ENCODE peak calls at places on chromosomes 16 and 17, in four cellular contexts. F, U, O and Y are unnamed samples.

GRCh38 chr17:1773755-1774181 is 11.9 kb downstream of the SERPINF1 start:
- DNase-seq in F (peak), U (no peak), O (no peak), Y (no peak)

GRCh38 chr17:9484789-9485188 is 90.8 kb downstream of the STX8 start:
- DNase-seq in F (no peak), U (no peak), O (no peak), Y (no peak)

GRCh38 chr17:57999496-58000017 is 7.5 kb downstream of the SRSF1 start:
- DNase-seq in F (peak), U (no peak), O (peak), Y (no peak)

GRCh38 chr16:70460737-70461261 is 6.4 kb downstream of the FCSK start:
- DNase-seq in F (no peak), U (no peak), O (no peak), Y (no peak)

GRCh38 chr16:78599271-78599670 is 499.8 kb downstream of the WWOX start:
- DNase-seq in F (no peak), U (no peak), O (no peak), Y (no peak)

GRCh38 chr16:72311426-72311825 is 139.5 kb upstream of the PMFBP1 start:
- DNase-seq in F (no peak), U (no peak), O (no peak), Y (no peak)

GRCh38 chr17:14282700-14283099 is 18.2 kb upstream of the HS3ST3B1 start:
- DNase-seq in F (no peak), U (no peak), O (no peak), Y (no peak)

GRCh38 chr16:67872631-67873434 is at the start of gene EDC4:
- DNase-seq in F (peak), U (peak), O (peak), Y (peak)

GRCh38 chr17:47695664-47696376 is 1.9 kb downstream of the TBKBP1 start:
- DNase-seq in F (no peak), U (no peak), O (no peak), Y (no peak)

GRCh38 chr17:37830151-37830993 is 85.5 kb upstream of the HNF1B start:
- DNase-seq in F (no peak), U (no peak), O (peak), Y (no peak)
- TF ChIP-seq SPI1 in F (no peak), U (no peak), O (no peak), Y (no peak)

GRCh38 chr17:48915459-48916282 is 7.5 kb downstream of the UBE2Z start:
- DNase-seq in F (no peak), U (no peak), O (peak), Y (peak)
- TF ChIP-seq SPI1 in F (no peak), U (no peak), O (no peak), Y (no peak)

GRCh38 chr16:1530883-1531637 is 2.4 kb upstream of the TMEM204 start:
- DNase-seq in F (no peak), U (no peak), O (no peak), Y (no peak)
- TF ChIP-seq SPI1 in F (no peak), U (no peak), O (no peak), Y (no peak)

GRCh38 chr17:36036240-36036639 is 18.5 kb upstream of the CCL23 start:
- DNase-seq in F (no peak), U (peak), O (no peak), Y (no peak)
- TF ChIP-seq SPI1 in F (peak), U (peak), O (peak), Y (peak)

GRCh38 chr16:86392751-86393150 is 117.6 kb upstream of the FOXF1 start:
- DNase-seq in F (no peak), U (no peak), O (no peak), Y (no peak)
- TF ChIP-seq SPI1 in F (no peak), U (no peak), O (no peak), Y (no peak)

DNA sequence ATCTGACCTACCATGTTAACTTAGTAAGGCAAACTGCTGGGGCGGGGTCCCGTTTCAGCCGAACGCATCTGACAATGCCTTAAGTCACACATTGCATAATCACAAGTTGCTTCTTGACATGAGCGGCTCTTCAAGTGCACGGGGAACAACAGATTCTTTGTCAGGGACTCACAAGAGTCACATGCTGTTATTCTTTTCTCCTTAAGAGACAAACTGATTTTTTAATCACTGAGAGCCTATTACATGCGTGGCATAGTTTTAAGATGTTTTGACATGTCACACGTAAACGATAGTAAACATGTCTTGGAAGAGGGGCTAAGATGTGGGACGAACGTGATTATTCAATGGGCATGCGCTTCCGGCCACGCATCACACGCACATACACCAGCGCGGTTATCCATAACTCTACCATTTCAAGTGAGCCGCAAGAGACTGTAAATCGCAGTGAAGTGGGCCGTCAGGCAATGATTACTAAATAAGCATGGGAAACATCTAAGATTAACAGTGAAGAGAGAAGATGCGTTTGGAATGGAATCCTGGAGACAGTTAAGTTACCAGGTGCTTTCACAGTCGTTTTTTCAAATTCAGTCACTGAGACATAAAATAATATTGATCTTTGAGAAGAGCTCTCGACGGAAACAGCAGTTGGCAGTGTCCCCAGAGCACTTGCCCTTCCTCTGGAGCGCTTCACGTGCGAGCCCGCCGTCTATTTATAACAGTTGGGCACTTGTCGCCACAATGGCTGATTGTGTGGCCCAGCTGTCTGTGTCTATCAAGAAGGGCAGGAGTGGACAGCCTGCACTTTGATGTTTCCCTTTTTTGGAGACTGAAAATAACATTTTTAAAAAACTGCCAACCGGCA is 63.2 kb downstream of the ADCY9 start:
- DNase-seq in F (no peak), U (peak), O (no peak), Y (no peak)
- TF ChIP-seq SPI1 in F (no peak), U (no peak), O (no peak), Y (no peak)

GRCh38 chr17:31559647-31560501 is 168.4 kb downstream of the RAB11FIP4 start:
- DNase-seq in F (no peak), U (no peak), O (no peak), Y (no peak)
- TF ChIP-seq SPI1 in F (no peak), U (no peak), O (no peak), Y (no peak)

GRCh38 chr16:86806838-86807351 is 228.5 kb downstream of the FOXL1 start:
- DNase-seq in F (no peak), U (no peak), O (no peak), Y (no peak)

GRCh38 chr16:86810062-86810461 is 231.7 kb downstream of the FOXL1 start:
- DNase-seq in F (no peak), U (no peak), O (no peak), Y (no peak)

GRCh38 chr16:86812363-86812970 is 234.1 kb downstream of the FOXL1 start:
- DNase-seq in F (no peak), U (no peak), O (no peak), Y (no peak)

GRCh38 chr16:86808863-86809444 is 230.6 kb downstream of the FOXL1 start:
- DNase-seq in F (no peak), U (no peak), O (no peak), Y (no peak)

DNA sequence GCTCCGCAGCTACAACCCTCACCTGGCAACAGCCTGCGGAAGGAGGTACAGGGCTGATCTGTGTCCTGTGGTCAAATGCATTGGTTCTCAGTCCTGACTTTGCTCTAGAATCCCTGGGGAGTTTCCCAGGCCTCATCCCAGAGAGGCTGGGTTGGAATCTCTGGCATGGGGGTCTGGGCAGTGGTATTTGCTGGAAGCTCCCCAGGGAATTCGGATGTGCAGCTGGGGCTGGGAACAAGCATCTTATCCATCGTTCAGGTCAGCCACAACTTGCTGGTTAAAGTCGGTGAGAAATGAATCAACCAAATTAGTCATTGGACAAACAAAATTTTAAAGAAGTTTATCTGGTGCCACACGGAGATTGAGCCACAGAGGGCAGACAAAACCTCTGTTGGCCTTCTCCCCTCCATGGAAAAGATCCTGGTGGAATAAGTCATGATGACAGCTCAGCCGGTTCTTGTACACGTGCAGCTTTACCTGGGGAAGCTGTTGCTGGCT is 231.2 kb downstream of the FOXL1 start:
- DNase-seq in F (no peak), U (no peak), O (no peak), Y (no peak)
- TF ChIP-seq SPI1 in F (no peak), U (no peak), O (no peak), Y (no peak)

DNA sequence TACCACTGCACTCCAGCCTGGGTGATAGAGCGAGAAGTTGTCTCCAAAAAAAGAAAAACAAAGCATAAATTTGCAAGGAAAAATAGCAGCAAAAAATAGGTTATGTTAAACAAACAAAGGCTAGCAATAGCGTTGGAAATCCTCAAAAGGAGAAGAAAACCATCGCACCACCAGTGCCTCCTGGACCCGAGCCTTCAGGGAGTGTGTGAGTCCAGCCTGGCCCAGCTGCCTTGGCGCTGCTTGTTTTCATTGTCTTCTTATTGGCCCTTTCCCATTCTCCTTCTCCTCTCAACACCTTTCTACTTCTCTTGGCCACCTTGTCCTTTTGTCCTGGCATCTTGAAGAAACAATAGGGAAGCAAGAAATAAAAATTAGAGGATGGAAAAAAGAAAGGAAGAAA is 4.5 kb upstream of the UBALD2 start:
- DNase-seq in F (no peak), U (no peak), O (no peak), Y (no peak)
- TF ChIP-seq SPI1 in F (no peak), U (no peak), O (no peak), Y (no peak)

DNA sequence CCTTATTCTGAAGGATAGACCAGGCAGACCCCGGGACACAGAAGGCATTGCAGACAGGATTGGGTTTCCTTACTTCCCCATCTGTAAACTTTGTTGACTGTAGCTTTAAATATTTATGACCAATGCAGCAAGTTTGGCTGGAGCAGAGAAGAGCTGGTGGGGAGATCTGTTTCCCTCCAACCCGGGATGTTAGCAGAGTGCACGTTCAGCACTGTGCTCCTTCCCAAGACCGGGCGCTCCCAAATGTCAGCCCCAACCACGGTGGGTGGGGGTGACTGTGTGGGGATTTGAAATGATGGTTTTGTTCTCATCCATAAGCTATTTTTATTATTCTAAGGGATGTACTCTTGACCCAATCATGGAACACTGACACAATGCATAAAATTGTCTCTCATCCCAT is 163.9 kb upstream of the DYNLRB2 start:
- DNase-seq in F (no peak), U (no peak), O (no peak), Y (no peak)
- TF ChIP-seq SPI1 in F (no peak), U (no peak), O (no peak), Y (no peak)